ENCODE peak calls at places on chromosome 13, in eight cellular contexts. P, W, F, T, M, E, J and N are unnamed samples.

GRCh38 chr13:25095862-25096453 is at the start of gene PABPC3:
- DNase-seq in E (peak), W (no peak), J (no peak), F (no peak), P (no peak), M (no peak), T (no peak), N (no peak)

GRCh38 chr13:24502567-24503375 is 9.8 kb downstream of the PARP4 start:
- DNase-seq in T (no peak), J (peak), W (peak), E (no peak), F (peak), M (no peak), P (no peak), N (peak)

GRCh38 chr13:88925954-88926353 is 1254.8 kb downstream of the SLITRK5 start:
- DNase-seq in M (no peak), P (no peak), J (no peak), E (no peak), W (no peak), F (no peak), T (no peak), N (no peak)

GRCh38 chr13:98089246-98089645 is 53.6 kb upstream of the FARP1 start:
- DNase-seq in P (no peak), T (no peak), F (no peak), W (peak), E (no peak), M (no peak), J (peak), N (no peak)

GRCh38 chr13:106083620-106084350 is 451.7 kb downstream of the EFNB2 start:
- DNase-seq in M (no peak), W (peak), F (no peak), T (no peak), J (peak), P (no peak), E (peak), N (no peak)

GRCh38 chr13:74251778-74252519 is 117.7 kb upstream of the KLF12 start:
- DNase-seq in P (no peak), W (peak), M (no peak), J (no peak), F (no peak), T (no peak), E (no peak), N (no peak)

GRCh38 chr13:34942732-34943674 is 933 bp downstream of the NBEA start:
- DNase-seq in P (peak), E (peak), F (peak), M (peak), J (no peak), T (no peak), W (peak), N (no peak)

GRCh38 chr13:48232420-48233096 is 448 bp upstream of the ITM2B start:
- DNase-seq in J (no peak), T (no peak), M (no peak), W (peak), E (peak), F (peak), P (peak), N (no peak)

GRCh38 chr13:105552078-105552477 is 983.4 kb downstream of the EFNB2 start:
- DNase-seq in T (no peak), W (no peak), E (no peak), M (no peak), J (no peak), F (no peak), P (no peak), N (no peak)

GRCh38 chr13:61954092-61954491 is 538.4 kb upstream of the PCDH20 start:
- DNase-seq in T (no peak), W (peak), P (no peak), F (no peak), J (no peak), E (peak), M (no peak), N (no peak)

GRCh38 chr13:27355894-27356293 is 68.5 kb upstream of the GTF3A start:
- DNase-seq in E (peak), T (no peak), W (no peak), P (no peak), F (no peak), J (no peak), M (no peak), N (no peak)

GRCh38 chr13:28117689-28118377 is 17.5 kb upstream of the FLT3 start:
- DNase-seq in J (no peak), E (peak), F (peak), M (peak), W (no peak), T (no peak), P (no peak), N (peak)

GRCh38 chr13:41827507-41828213 is 133.2 kb downstream of the VWA8 start:
- DNase-seq in E (no peak), J (peak), T (no peak), M (no peak), F (peak), W (peak), P (no peak), N (no peak)

GRCh38 chr13:84917252-84917878 is 881.9 kb downstream of the SLITRK6 start:
- DNase-seq in J (no peak), E (peak), F (no peak), W (peak), T (no peak), M (no peak), P (no peak), N (no peak)

GRCh38 chr13:28751210-28751935 is 32.6 kb upstream of the SLC46A3 start:
- DNase-seq in M (no peak), W (no peak), P (no peak), F (no peak), J (no peak), E (peak), T (no peak), N (no peak)

GRCh38 chr13:100490692-100491091 is 97.9 kb downstream of the GGACT start:
- DNase-seq in T (no peak), F (no peak), J (no peak), M (no peak), P (no peak), W (no peak), E (peak), N (no peak)

GRCh38 chr13:83666126-83666525 is 216.1 kb downstream of the SLITRK1 start:
- DNase-seq in M (no peak), F (no peak), P (no peak), J (no peak), T (no peak), W (peak), E (no peak), N (no peak)

GRCh38 chr13:28012383-28012782 is 23.9 kb upstream of the URAD start:
- DNase-seq in P (no peak), W (peak), J (no peak), F (no peak), T (no peak), M (no peak), E (no peak), N (no peak)

GRCh38 chr13:28659611-28659970 is 661 bp downstream of the POMP start:
- DNase-seq in J (peak), E (no peak), W (peak), M (no peak), F (no peak), T (no peak), P (no peak), N (no peak)

GRCh38 chr13:84810781-84811180 is 928.5 kb upstream of the SLITRK1 start:
- DNase-seq in J (no peak), W (no peak), E (peak), T (no peak), P (no peak), M (no peak), F (no peak), N (no peak)

GRCh38 chr13:90070362-90070761 is 1277.1 kb upstream of the MIR17HG start:
- DNase-seq in T (no peak), W (peak), J (no peak), P (no peak), E (no peak), F (no peak), M (no peak), N (no peak)

GRCh38 chr13:106532111-106532929 is 3.1 kb downstream of the EFNB2 start:
- DNase-seq in F (no peak), P (peak), T (no peak), M (peak), E (no peak), J (peak), W (peak), N (no peak)

GRCh38 chr13:30864352-30865130 is 41.5 kb upstream of the MEDAG start:
- DNase-seq in W (peak), M (no peak), E (peak), T (no peak), F (no peak), J (peak), P (peak), N (no peak)

GRCh38 chr13:19644947-19645439 is 11.5 kb downstream of the MPHOSPH8 start:
- DNase-seq in P (no peak), M (no peak), J (no peak), T (no peak), F (no peak), W (no peak), E (no peak), N (no peak)

GRCh38 chr13:37475151-37475550 is 123.4 kb downstream of the POSTN start:
- DNase-seq in T (no peak), W (no peak), P (no peak), F (no peak), E (peak), J (no peak), M (no peak), N (no peak)

GRCh38 chr13:35884211-35884610 is 247.0 kb downstream of the DCLK1 start:
- DNase-seq in W (no peak), T (no peak), J (no peak), E (no peak), F (no peak), M (no peak), P (no peak), N (no peak)

GRCh38 chr13:101127741-101128353 is 288.5 kb downstream of the NALCN start:
- DNase-seq in F (no peak), P (no peak), J (peak), W (peak), E (peak), M (no peak), T (peak), N (no peak)

GRCh38 chr13:97223711-97224461 is 1.8 kb downstream of the MBNL2 start:
- DNase-seq in F (peak), M (no peak), J (peak), P (peak), T (no peak), E (peak), W (peak), N (peak)

GRCh38 chr13:94217370-94217769 is 262.1 kb downstream of the DCT start:
- DNase-seq in P (no peak), F (no peak), M (no peak), T (no peak), J (peak), E (no peak), W (peak), N (no peak)

GRCh38 chr13:113646921-113647340 is 11.1 kb downstream of the ATP4B start:
- DNase-seq in W (no peak), T (no peak), F (no peak), P (peak), M (peak), J (no peak), E (no peak), N (no peak)

GRCh38 chr13:22061371-22061805 is 390.5 kb downstream of the FGF9 start:
- DNase-seq in E (peak), P (no peak), F (no peak), M (no peak), W (no peak), T (peak), J (no peak), N (no peak)

GRCh38 chr13:89465366-89465765 is 1794.2 kb downstream of the SLITRK5 start:
- DNase-seq in W (peak), M (no peak), J (peak), P (no peak), F (no peak), T (no peak), E (no peak), N (no peak)

GRCh38 chr13:99617474-99618255 is 116.4 kb downstream of the TM9SF2 start:
- DNase-seq in M (peak), E (peak), J (peak), T (no peak), F (no peak), P (peak), W (peak), N (peak)

GRCh38 chr13:114121496-114122466 is 10.6 kb downstream of the RASA3 start:
- DNase-seq in E (no peak), F (no peak), M (peak), J (no peak), P (no peak), T (no peak), W (no peak), N (peak)

DNA sequence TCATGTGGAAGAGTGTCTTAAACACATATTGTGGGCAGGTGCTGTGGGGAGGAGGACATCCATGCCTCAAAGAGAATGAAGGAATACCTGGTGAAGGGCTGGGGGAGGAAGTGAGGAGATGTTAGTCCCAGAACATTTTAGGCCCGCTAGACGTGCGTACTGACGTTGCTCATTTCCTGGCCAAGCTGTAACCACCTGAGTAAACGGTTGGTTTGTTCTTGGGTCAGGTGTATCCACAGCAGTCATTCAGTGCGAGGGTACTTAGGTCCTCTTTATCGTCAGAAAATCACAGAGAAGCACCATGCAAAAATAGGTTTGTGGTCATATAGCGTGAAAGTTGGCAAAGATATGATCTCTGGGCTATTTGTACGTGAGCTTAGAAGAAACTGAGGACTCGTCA is 51.8 kb downstream of the ARHGEF7 start:
- DNase-seq in E (no peak), P (no peak), W (no peak), T (no peak), M (no peak), F (no peak), J (no peak), N (no peak)
- H3K27ac ChIP-seq in E (no peak), P (no peak), W (no peak), T (no peak), M (no peak), F (no peak), J (no peak), N (no peak)

GRCh38 chr13:40344270-40345148 is 321.9 kb downstream of the FOXO1 start:
- DNase-seq in T (no peak), M (no peak), F (no peak), W (no peak), J (no peak), E (no peak), P (no peak), N (peak)

GRCh38 chr13:40345149-40345514 is 321.3 kb downstream of the FOXO1 start:
- DNase-seq in F (no peak), P (no peak), W (no peak), E (no peak), T (no peak), J (no peak), M (no peak), N (no peak)

GRCh38 chr13:40343550-40344269 is 322.7 kb downstream of the FOXO1 start:
- DNase-seq in M (no peak), J (no peak), F (no peak), E (no peak), P (no peak), W (no peak), T (no peak), N (no peak)

GRCh38 chr13:40346592-40346991 is 319.8 kb downstream of the FOXO1 start:
- DNase-seq in J (no peak), P (no peak), E (no peak), W (no peak), T (no peak), F (no peak), M (no peak), N (no peak)

DNA sequence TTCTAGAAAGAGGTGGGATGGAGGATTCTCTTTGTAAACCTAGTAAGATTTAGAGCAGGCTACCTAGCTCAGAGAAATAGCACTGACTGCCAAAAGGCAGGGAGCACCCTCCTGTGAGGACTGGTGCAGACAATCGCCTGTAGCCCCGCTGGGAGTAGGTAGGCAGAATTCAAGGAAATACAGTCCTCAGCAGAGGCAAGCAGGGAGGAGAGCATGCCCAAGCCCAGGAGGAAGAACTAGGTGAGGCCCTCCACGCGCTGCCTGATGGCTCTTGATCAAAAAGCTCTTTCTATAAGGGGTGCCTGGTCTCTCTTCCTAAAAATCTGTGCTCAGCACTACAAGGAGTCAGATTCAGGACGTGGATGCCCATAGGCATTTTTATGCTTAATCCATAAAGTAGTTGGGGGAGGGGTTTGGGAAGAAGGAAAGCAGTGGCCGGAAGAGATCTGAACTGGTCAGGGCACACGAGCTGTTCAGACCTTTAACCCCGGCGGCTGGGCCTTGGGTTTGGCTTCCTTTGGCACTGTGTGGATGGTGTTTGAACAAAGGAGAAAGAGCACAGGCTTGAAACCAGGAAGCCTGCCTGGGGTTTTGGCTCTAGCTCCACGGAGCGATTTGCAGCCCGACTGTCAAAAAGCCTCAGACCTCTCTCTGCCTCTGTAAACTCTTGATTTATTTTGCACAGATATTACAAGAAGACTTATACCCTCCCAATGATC is 320.6 kb downstream of the FOXO1 start:
- DNase-seq in M (no peak), W (no peak), T (no peak), P (no peak), F (no peak), J (no peak), E (peak), N (peak)
- H3K27ac ChIP-seq in M (no peak), W (no peak), T (no peak), P (peak), F (no peak), J (no peak), E (no peak), N (peak)

GRCh38 chr13:43492745-43493144 is 294.0 kb downstream of the ENOX1 start:
- DNase-seq in M (no peak), F (no peak), P (no peak), E (no peak), T (no peak), W (no peak), J (no peak), N (no peak)
- H3K27ac ChIP-seq in M (no peak), F (no peak), P (no peak), E (no peak), T (no peak), W (no peak), J (no peak), N (no peak)

GRCh38 chr13:40667622-40667978 is 1.2 kb upstream of the FOXO1 start:
- DNase-seq in T (no peak), E (peak), P (peak), W (no peak), F (peak), M (no peak), J (no peak), N (no peak)
- H3K27ac ChIP-seq in T (peak), E (peak), P (peak), W (no peak), F (no peak), M (no peak), J (no peak), N (peak)

GRCh38 chr13:39036212-39036611 is 1.7 kb downstream of the PROSER1 start:
- DNase-seq in F (no peak), J (no peak), T (no peak), W (peak), M (no peak), E (peak), P (no peak), N (no peak)
- H3K27ac ChIP-seq in F (no peak), J (no peak), T (no peak), W (peak), M (no peak), E (no peak), P (no peak), N (no peak)